ENCODE peak calls at places on chromosomes 11 and 22, in four cellular contexts. T is SK-N-SH, V is WTC11, C is K562. A is an unnamed sample.

GRCh38 chr11:100961633-100962032 is 168.0 kb downstream of the PGR start:
- DNase-seq in V (no peak), C (no peak), T (no peak), A (no peak)

GRCh38 chr11:86696004-86696403 is 23.6 kb upstream of the ME3 start:
- DNase-seq in T (no peak), V (no peak), C (no peak), A (no peak)

GRCh38 chr11:129375731-129376657 is at the start of gene BARX2:
- DNase-seq in C (no peak), V (peak), T (peak), A (no peak)

GRCh38 chr11:16862733-16863132 is 124.3 kb downstream of the C11orf58 start:
- DNase-seq in C (no peak), T (peak), V (no peak), A (no peak)

GRCh38 chr11:88293931-88294330 is 43.6 kb downstream of the CTSC start:
- DNase-seq in C (no peak), T (no peak), V (no peak), A (no peak)

GRCh38 chr11:108220721-108221346 is 1.6 kb downstream of the NPAT start:
- DNase-seq in T (no peak), C (no peak), V (no peak), A (no peak)

GRCh38 chr22:47086596-47087248 is 324.3 kb downstream of the TBC1D22A start:
- DNase-seq in T (no peak), V (no peak), C (no peak), A (no peak)

GRCh38 chr11:36131719-36132349 is 157.4 kb downstream of the COMMD9 start:
- DNase-seq in T (peak), C (peak), V (peak), A (no peak)

GRCh38 chr11:1567052-1567720 is 4.9 kb downstream of the DUSP8 start:
- DNase-seq in C (no peak), T (no peak), V (no peak), A (no peak)

GRCh38 chr11:27722945-27723344 is 22.7 kb upstream of the BDNF start:
- DNase-seq in T (peak), V (peak), C (no peak), A (peak)

GRCh38 chr22:17115311-17115710 is 5.8 kb downstream of the TMEM121B start:
- DNase-seq in C (no peak), V (no peak), T (no peak), A (no peak)

GRCh38 chr11:15166204-15166603 is 51.5 kb downstream of the INSC start:
- DNase-seq in C (no peak), T (no peak), V (no peak), A (no peak)

GRCh38 chr11:94717667-94718066 is 50.5 kb upstream of the AMOTL1 start:
- DNase-seq in T (no peak), V (no peak), C (no peak), A (no peak)

GRCh38 chr11:15493066-15493465 is 378.3 kb downstream of the INSC start:
- DNase-seq in T (no peak), V (no peak), C (no peak), A (no peak)

GRCh38 chr11:93659841-93660240 is 1.6 kb upstream of the CEP295 start:
- DNase-seq in T (no peak), C (no peak), V (no peak), A (no peak)

GRCh38 chr22:32911526-32911925 is 110.0 kb downstream of the TIMP3 start:
- DNase-seq in C (no peak), T (no peak), V (no peak), A (no peak)

DNA sequence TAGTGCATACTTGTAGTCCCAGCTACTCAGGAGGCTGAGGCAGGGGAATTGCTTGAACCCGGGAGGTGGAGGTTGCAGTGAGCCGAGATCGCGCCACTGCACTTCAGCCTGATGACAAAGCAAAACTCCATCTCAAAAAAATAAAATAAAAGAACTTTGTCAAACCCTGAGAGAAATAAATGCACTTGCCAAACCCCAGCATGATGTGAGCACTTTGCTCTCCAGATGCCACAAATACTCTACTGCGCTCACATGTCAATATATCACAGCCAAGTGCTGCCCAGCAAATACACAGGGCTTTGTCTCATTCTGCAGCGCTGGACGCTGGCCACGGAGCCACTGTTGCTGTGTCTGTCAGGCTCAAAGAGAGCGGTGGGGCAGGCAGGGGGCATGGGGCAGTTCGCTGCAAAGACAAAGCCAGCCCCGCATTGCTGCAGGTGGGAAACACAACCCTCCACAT is 45.1 kb downstream of the AHNAK start:
- DNase-seq in V (no peak), T (no peak), C (no peak), A (no peak)
- TF ChIP-seq TEAD4 in V (no peak), T (no peak), C (no peak), A (no peak)

GRCh38 chr11:116364357-116364756 is 408.4 kb downstream of the BUD13 start:
- DNase-seq in C (no peak), T (no peak), V (no peak), A (no peak)
- TF ChIP-seq TEAD4 in C (no peak), T (no peak), V (no peak), A (no peak)

GRCh38 chr11:124465368-124465767 is 19.9 kb upstream of the OR8B8 start:
- DNase-seq in V (no peak), C (no peak), T (no peak), A (no peak)

GRCh38 chr11:124463990-124464389 is 18.5 kb upstream of the OR8B8 start:
- DNase-seq in V (no peak), T (no peak), C (no peak), A (no peak)

GRCh38 chr11:124470516-124471231 is 25.2 kb upstream of the OR8B8 start:
- DNase-seq in V (no peak), C (no peak), T (no peak), A (no peak)

GRCh38 chr11:124473476-124473875 is 28.0 kb upstream of the OR8B8 start:
- DNase-seq in V (no peak), T (no peak), C (no peak), A (no peak)

DNA sequence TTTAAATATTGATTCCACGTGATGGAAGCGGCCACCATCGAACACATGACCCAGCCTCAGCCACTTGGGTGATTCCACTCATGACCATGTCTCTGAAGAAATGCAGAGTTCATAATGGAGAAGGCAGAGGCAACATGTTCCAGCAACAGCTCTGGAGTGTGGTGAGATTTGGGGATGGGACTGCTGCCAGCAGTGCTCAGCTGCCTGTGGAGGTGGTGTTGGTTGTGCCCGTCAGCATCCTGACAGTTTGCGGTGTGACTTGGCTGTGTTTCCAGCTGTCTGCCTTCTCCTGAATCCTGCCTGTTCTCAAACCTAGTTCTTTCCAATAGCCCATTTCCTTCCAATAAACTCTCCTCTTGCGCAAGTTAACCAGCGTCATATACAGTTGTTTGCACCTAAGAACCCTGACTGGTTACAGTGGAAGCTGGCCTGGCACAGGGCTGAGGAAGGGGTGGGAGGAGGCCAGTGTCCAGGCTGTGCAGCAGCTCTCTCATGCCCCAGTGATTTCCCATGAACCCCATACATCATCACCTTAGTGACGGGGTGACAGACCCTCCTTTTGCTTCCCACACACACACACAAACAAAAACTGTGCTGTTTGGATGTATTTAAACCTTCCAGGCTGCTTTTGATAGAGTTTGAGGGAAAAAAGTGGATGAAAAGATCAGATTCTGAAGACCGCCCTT is 22.0 kb upstream of the OR8B8 start:
- DNase-seq in V (no peak), C (no peak), T (no peak), A (no peak)
- TF ChIP-seq TEAD4 in V (no peak), C (no peak), T (no peak), A (no peak)

GRCh38 chr11:61959678-61960077 is 7.8 kb downstream of the FTH1 start:
- DNase-seq in V (peak), C (no peak), T (no peak), A (no peak)

GRCh38 chr11:61960532-61960931 is 6.9 kb downstream of the FTH1 start:
- DNase-seq in T (no peak), V (no peak), C (no peak), A (no peak)

GRCh38 chr11:61957028-61957770 is 7.0 kb downstream of the BEST1 start:
- DNase-seq in V (no peak), C (no peak), T (no peak), A (peak)

GRCh38 chr11:61958590-61958989 is 8.4 kb downstream of the BEST1 start:
- DNase-seq in V (no peak), T (no peak), C (no peak), A (no peak)

DNA sequence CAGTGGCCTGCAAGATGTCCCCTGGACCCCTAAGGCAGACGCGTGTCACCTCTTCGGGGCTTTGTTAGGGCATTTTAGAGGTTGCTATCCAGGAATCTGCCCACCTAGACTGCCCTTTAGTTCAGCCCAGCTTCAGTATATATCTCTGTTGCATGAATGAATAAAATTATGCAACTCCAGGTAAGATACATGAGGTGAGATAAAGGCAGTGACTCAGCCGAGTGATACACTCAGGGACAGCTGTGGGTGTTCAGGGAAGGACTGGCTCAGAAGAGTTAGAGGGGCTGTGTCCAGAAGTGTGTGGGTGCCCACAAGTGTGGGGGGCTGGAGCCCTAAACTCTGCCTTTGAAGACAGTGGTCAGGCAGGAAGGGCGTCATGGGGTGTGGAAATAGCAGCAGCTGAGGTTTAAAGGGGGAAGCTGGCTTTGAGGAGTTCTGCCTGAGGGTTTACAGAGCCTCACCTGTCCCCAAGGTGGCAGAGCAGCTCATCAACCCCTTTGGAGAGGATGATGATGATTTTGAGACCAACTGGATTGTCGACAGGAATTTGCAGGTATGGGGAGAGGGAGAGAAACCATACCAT is 8.3 kb downstream of the FTH1 start:
- DNase-seq in C (no peak), T (no peak), V (peak), A (no peak)
- TF ChIP-seq TEAD4 in C (no peak), T (no peak), V (no peak), A (no peak)

A was measured in H1.